ENCODE peak calls at places on chromosomes 3 and 15, in six cellular contexts. One of them, this sample, is unnamed.

GRCh38 chr3:43389388-43390254 is 103.3 kb downstream of the SNRK start:
- DNase-seq in cardiac muscle cell: no peak
- DNase-seq in lower leg skin: peak; percentile 41
- DNase-seq in WERI-Rb-1: no peak
- DNase-seq in mucosa of descending colon: peak; percentile 46
- DNase-seq in thoracic aorta: no peak
- DNase-seq in this sample: no peak

GRCh38 chr3:80788914-80789313 is 972.5 kb downstream of the GBE1 start:
- DNase-seq in thoracic aorta: no peak
- DNase-seq in lower leg skin: no peak
- DNase-seq in cardiac muscle cell: no peak
- DNase-seq in WERI-Rb-1: no peak
- DNase-seq in mucosa of descending colon: no peak
- DNase-seq in this sample: no peak

GRCh38 chr15:73782339-73782979 is 29.3 kb upstream of the INSYN1 start:
- DNase-seq in cardiac muscle cell: no peak
- DNase-seq in WERI-Rb-1: peak; percentile 25
- DNase-seq in thoracic aorta: no peak
- DNase-seq in lower leg skin: no peak
- DNase-seq in mucosa of descending colon: no peak
- DNase-seq in this sample: no peak

GRCh38 chr3:196537319-196537984 is 22.3 kb upstream of the SMCO1 start:
- DNase-seq in mucosa of descending colon: peak; percentile 78
- DNase-seq in WERI-Rb-1: peak; percentile 9
- DNase-seq in cardiac muscle cell: peak; percentile 48
- DNase-seq in thoracic aorta: no peak
- DNase-seq in lower leg skin: no peak
- DNase-seq in this sample: peak; percentile 27

GRCh38 chr3:39644176-39644575 is 165.2 kb upstream of the MYRIP start:
- DNase-seq in mucosa of descending colon: no peak
- DNase-seq in cardiac muscle cell: no peak
- DNase-seq in WERI-Rb-1: no peak
- DNase-seq in lower leg skin: no peak
- DNase-seq in thoracic aorta: no peak
- DNase-seq in this sample: no peak

GRCh38 chr3:158789592-158789991 is 12.3 kb upstream of the MFSD1 start:
- DNase-seq in mucosa of descending colon: peak; percentile 58
- DNase-seq in WERI-Rb-1: peak; percentile 14
- DNase-seq in thoracic aorta: no peak
- DNase-seq in lower leg skin: no peak
- DNase-seq in cardiac muscle cell: no peak
- DNase-seq in this sample: no peak

GRCh38 chr3:50236484-50237132 is 604 bp downstream of the GNAI2 start:
- DNase-seq in mucosa of descending colon: no peak
- DNase-seq in cardiac muscle cell: no peak
- DNase-seq in lower leg skin: no peak
- DNase-seq in thoracic aorta: no peak
- DNase-seq in WERI-Rb-1: no peak
- DNase-seq in this sample: no peak

GRCh38 chr3:134232146-134232545 is 18.5 kb downstream of the RYK start:
- DNase-seq in thoracic aorta: no peak
- DNase-seq in lower leg skin: no peak
- DNase-seq in mucosa of descending colon: no peak
- DNase-seq in WERI-Rb-1: peak; percentile 40
- DNase-seq in cardiac muscle cell: no peak
- DNase-seq in this sample: no peak

GRCh38 chr15:60804986-60805949 is 326.3 kb upstream of the ICE2 start:
- DNase-seq in thoracic aorta: peak; percentile 44
- DNase-seq in cardiac muscle cell: no peak
- DNase-seq in mucosa of descending colon: no peak
- DNase-seq in WERI-Rb-1: no peak
- DNase-seq in lower leg skin: peak; percentile 62
- DNase-seq in this sample: peak; percentile 62

GRCh38 chr3:29899011-29899410 is 618.1 kb downstream of the RBMS3 start:
- DNase-seq in mucosa of descending colon: no peak
- DNase-seq in WERI-Rb-1: no peak
- DNase-seq in thoracic aorta: no peak
- DNase-seq in cardiac muscle cell: no peak
- DNase-seq in lower leg skin: no peak
- DNase-seq in this sample: no peak

GRCh38 chr3:42729404-42730145 is 27.0 kb upstream of the HHATL start:
- DNase-seq in WERI-Rb-1: no peak
- DNase-seq in lower leg skin: peak; percentile 56
- DNase-seq in cardiac muscle cell: no peak
- DNase-seq in thoracic aorta: no peak
- DNase-seq in mucosa of descending colon: no peak
- DNase-seq in this sample: no peak

GRCh38 chr15:34233614-34234013 is 8.8 kb downstream of the EMC4 start:
- DNase-seq in lower leg skin: no peak
- DNase-seq in cardiac muscle cell: no peak
- DNase-seq in mucosa of descending colon: no peak
- DNase-seq in WERI-Rb-1: no peak
- DNase-seq in thoracic aorta: no peak
- DNase-seq in this sample: no peak

GRCh38 chr15:34239151-34239761 is 14.4 kb downstream of the EMC4 start:
- DNase-seq in mucosa of descending colon: no peak
- DNase-seq in lower leg skin: no peak
- DNase-seq in cardiac muscle cell: no peak
- DNase-seq in WERI-Rb-1: no peak
- DNase-seq in thoracic aorta: no peak
- DNase-seq in this sample: no peak

GRCh38 chr3:126749931-126750759 is 46.1 kb downstream of the CHCHD6 start:
- DNase-seq in cardiac muscle cell: no peak
- DNase-seq in mucosa of descending colon: no peak
- DNase-seq in thoracic aorta: no peak
- DNase-seq in WERI-Rb-1: no peak
- DNase-seq in lower leg skin: no peak
- DNase-seq in this sample: no peak

GRCh38 chr3:34386309-34386708 is 587.9 kb downstream of the PDCD6IP start:
- DNase-seq in cardiac muscle cell: no peak
- DNase-seq in mucosa of descending colon: no peak
- DNase-seq in lower leg skin: no peak
- DNase-seq in thoracic aorta: no peak
- DNase-seq in WERI-Rb-1: no peak
- DNase-seq in this sample: no peak

GRCh38 chr3:128648402-128648801 is 2.2 kb downstream of the RPN1 start:
- DNase-seq in thoracic aorta: no peak
- DNase-seq in mucosa of descending colon: no peak
- DNase-seq in lower leg skin: no peak
- DNase-seq in cardiac muscle cell: no peak
- DNase-seq in WERI-Rb-1: no peak
- DNase-seq in this sample: no peak
- H3K4me3 ChIP-seq in thoracic aorta: no peak overlapping the region
- H3K4me3 ChIP-seq in mucosa of descending colon: no peak overlapping the region
- H3K4me3 ChIP-seq in lower leg skin: no peak overlapping the region
- H3K4me3 ChIP-seq in cardiac muscle cell: no peak overlapping the region
- H3K4me3 ChIP-seq in WERI-Rb-1: no peak overlapping the region
- H3K4me3 ChIP-seq in this sample: peak overlapping the region; percentile 100

DNA sequence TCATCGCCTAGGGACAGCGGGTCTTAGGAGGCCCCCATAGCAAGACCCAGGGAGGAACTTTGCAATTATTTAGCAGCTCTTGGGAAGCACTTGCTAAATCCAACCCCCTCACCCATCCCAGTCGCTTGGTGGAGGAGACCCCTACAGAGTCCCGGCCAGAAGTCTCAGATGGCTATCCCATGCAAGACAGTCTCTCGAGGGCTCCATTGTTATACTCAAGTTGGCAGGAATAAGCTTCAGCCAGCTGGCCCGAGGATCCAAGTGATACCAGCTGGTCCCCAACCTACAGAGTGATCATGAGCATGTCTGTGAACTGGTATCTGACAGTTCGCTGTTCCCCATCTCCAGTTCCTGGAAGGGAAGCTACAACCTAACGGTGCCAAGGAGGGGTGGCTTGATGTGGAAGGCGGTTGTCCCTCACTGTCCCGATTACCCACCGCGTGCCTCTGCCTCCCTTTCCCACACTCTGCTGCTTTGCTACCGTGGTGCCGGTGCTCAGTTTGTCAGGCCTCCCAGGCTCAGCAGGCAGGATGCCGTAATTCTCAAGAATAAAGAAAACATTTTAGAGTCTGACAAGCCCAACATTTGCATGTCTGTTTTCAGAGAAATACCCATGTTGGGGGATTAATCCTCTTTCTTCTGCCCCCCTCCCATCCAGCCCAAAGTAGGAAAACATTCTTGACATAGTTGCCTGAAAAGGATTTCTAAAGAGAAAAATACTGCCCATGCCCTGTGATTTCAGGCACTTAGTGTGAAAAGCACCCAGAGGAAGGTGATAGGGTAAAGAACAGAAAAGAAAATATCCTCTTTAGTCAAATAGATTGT is 49.5 kb upstream of the HES1 start:
- DNase-seq in thoracic aorta: no peak
- DNase-seq in mucosa of descending colon: no peak
- DNase-seq in WERI-Rb-1: no peak
- DNase-seq in cardiac muscle cell: no peak
- DNase-seq in lower leg skin: no peak
- DNase-seq in this sample: no peak
- TF ChIP-seq CTCF in thoracic aorta: no peak
- TF ChIP-seq CTCF in mucosa of descending colon: no peak
- TF ChIP-seq CTCF in WERI-Rb-1: no peak
- TF ChIP-seq CTCF in cardiac muscle cell: no peak
- TF ChIP-seq CTCF in lower leg skin: no peak
- TF ChIP-seq CTCF in this sample: no peak

DNA sequence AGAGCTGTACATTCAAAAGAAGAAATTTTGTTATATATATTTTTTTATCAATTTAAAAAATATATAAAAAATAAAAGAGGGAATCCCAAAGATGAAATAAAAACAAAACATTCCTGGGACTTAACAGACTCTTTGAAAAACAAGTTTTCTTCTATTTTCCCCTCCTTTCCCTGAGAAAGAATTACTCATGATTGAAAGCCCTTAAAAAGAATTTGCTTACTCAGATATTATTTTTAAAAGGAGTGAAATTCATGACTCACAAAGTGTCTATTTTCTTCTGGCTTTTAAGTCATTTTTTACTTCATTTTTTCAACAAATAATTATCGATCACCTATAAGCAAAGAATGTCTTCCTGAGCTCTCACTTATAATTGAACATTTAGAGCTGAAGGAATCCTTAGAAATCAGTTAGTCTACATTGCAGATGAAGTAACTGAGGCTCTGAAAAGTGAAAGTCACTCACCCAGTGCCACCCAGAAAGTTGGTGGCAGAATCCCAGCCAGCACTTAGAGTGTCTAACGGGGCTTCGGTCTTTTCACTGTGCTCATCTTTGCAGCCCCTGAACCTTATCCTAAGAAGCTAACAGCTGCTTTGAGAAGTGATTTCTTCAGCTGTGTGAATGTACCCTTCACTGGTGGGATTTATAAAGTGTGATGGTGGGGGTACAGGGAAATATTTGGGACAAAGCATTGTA is 42.5 kb upstream of the NUDT16 start:
- DNase-seq in WERI-Rb-1: no peak
- DNase-seq in thoracic aorta: no peak
- DNase-seq in lower leg skin: no peak
- DNase-seq in cardiac muscle cell: no peak
- DNase-seq in mucosa of descending colon: no peak
- DNase-seq in this sample: no peak
- H3K4me3 ChIP-seq in WERI-Rb-1: no peak overlapping the region
- H3K4me3 ChIP-seq in thoracic aorta: peak overlapping the region; percentile 48
- H3K4me3 ChIP-seq in lower leg skin: no peak overlapping the region
- H3K4me3 ChIP-seq in cardiac muscle cell: no peak overlapping the region
- H3K4me3 ChIP-seq in mucosa of descending colon: no peak overlapping the region
- H3K4me3 ChIP-seq in this sample: no peak overlapping the region

DNA sequence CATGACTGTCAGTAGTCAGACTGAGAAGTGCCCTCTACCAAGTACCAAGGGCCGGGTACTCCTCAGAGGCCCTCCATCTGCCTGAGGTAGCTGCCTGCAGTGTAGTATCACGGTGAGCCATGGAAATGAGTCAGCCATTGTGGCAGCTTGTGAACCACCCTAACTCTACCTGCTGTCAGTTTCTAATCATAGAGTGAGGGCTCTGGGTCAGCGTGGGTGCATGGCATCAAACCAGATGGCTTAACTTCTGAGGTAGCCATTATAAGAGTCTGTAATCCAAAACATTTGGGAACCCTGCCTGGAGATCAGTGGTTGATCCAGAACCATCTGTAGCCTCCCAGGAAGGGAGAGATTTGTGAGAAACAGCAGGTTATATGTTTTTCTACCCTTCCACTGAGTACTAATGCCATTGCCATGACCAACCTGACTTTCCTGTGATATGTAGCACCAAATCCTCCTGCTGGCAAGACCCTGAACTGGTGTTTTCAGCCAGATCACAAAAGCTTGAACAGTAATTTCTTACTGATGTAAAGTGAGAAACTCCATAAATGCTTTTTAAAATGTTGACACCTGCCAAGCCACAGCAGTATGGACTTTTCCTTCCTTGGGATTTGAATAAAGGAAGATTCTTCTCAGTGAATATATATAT is 38.9 kb downstream of the ABHD2 start:
- DNase-seq in WERI-Rb-1: peak; percentile 75
- DNase-seq in cardiac muscle cell: no peak
- DNase-seq in mucosa of descending colon: no peak
- DNase-seq in lower leg skin: no peak
- DNase-seq in thoracic aorta: no peak
- DNase-seq in this sample: peak; percentile 51
- TF ChIP-seq CTCF in WERI-Rb-1: peak; percentile 5
- TF ChIP-seq CTCF in cardiac muscle cell: no peak
- TF ChIP-seq CTCF in mucosa of descending colon: no peak
- TF ChIP-seq CTCF in lower leg skin: no peak
- TF ChIP-seq CTCF in thoracic aorta: no peak
- TF ChIP-seq CTCF in this sample: no peak